ENCODE peak calls at places on chromosomes 2 and 18, in six cellular contexts. One of them, this sample, is unnamed.

GRCh38 chr2:170495896-170496295 is 219.2 kb upstream of the SP5 start:
- DNase-seq in endothelial cell of umbilical vein: no peak
- DNase-seq in HepG2: no peak
- DNase-seq in A549: no peak
- DNase-seq in K562: no peak
- DNase-seq in NB4: no peak
- DNase-seq in this sample: no peak

GRCh38 chr2:85539361-85540130 is 578 bp downstream of the MAT2A start:
- DNase-seq in K562: peak
- DNase-seq in NB4: peak
- DNase-seq in endothelial cell of umbilical vein: peak
- DNase-seq in A549: peak
- DNase-seq in HepG2: peak
- DNase-seq in this sample: peak

GRCh38 chr2:69449906-69450305 is 12.7 kb upstream of the NFU1 start:
- DNase-seq in NB4: no peak
- DNase-seq in HepG2: no peak
- DNase-seq in A549: no peak
- DNase-seq in K562: no peak
- DNase-seq in endothelial cell of umbilical vein: peak
- DNase-seq in this sample: no peak

GRCh38 chr2:167943877-167944276 is 303.5 kb downstream of the STK39 start:
- DNase-seq in endothelial cell of umbilical vein: no peak
- DNase-seq in K562: no peak
- DNase-seq in A549: no peak
- DNase-seq in NB4: no peak
- DNase-seq in HepG2: no peak
- DNase-seq in this sample: no peak

GRCh38 chr2:127166221-127166860 is 53.8 kb downstream of the CYP27C1 start:
- DNase-seq in endothelial cell of umbilical vein: no peak
- DNase-seq in A549: no peak
- DNase-seq in HepG2: no peak
- DNase-seq in K562: no peak
- DNase-seq in NB4: no peak
- DNase-seq in this sample: no peak

GRCh38 chr18:79393181-79393598 is 2.5 kb upstream of the NFATC1 start:
- DNase-seq in K562: no peak
- DNase-seq in HepG2: no peak
- DNase-seq in A549: no peak
- DNase-seq in endothelial cell of umbilical vein: no peak
- DNase-seq in NB4: no peak
- DNase-seq in this sample: no peak

GRCh38 chr18:3478262-3478978 is 28.4 kb downstream of the TGIF1 start:
- DNase-seq in A549: no peak
- DNase-seq in NB4: peak
- DNase-seq in endothelial cell of umbilical vein: peak
- DNase-seq in K562: no peak
- DNase-seq in HepG2: no peak
- DNase-seq in this sample: no peak

GRCh38 chr2:152097291-152098032 is 1.4 kb downstream of the CACNB4 start:
- DNase-seq in NB4: peak
- DNase-seq in A549: no peak
- DNase-seq in HepG2: peak
- DNase-seq in K562: no peak
- DNase-seq in endothelial cell of umbilical vein: peak
- DNase-seq in this sample: no peak

GRCh38 chr2:232626584-232626983 is 6.8 kb upstream of the EFHD1 start:
- DNase-seq in endothelial cell of umbilical vein: no peak
- DNase-seq in HepG2: no peak
- DNase-seq in A549: no peak
- DNase-seq in K562: no peak
- DNase-seq in NB4: no peak
- DNase-seq in this sample: no peak

GRCh38 chr2:15931514-15931870 is 8.9 kb upstream of the MYCN start:
- DNase-seq in NB4: no peak
- DNase-seq in K562: no peak
- DNase-seq in A549: no peak
- DNase-seq in HepG2: no peak
- DNase-seq in endothelial cell of umbilical vein: no peak
- DNase-seq in this sample: no peak

GRCh38 chr2:46557788-46558187 is 78.4 kb downstream of the TMEM247 start:
- DNase-seq in endothelial cell of umbilical vein: no peak
- DNase-seq in K562: no peak
- DNase-seq in A549: no peak
- DNase-seq in NB4: no peak
- DNase-seq in HepG2: no peak
- DNase-seq in this sample: no peak

GRCh38 chr2:150409196-150409595 is 78.3 kb downstream of the RND3 start:
- DNase-seq in endothelial cell of umbilical vein: peak
- DNase-seq in HepG2: no peak
- DNase-seq in NB4: no peak
- DNase-seq in K562: no peak
- DNase-seq in A549: no peak
- DNase-seq in this sample: no peak

GRCh38 chr2:98552499-98553179 is 55.7 kb downstream of the COA5 start:
- DNase-seq in HepG2: no peak
- DNase-seq in endothelial cell of umbilical vein: no peak
- DNase-seq in K562: no peak
- DNase-seq in NB4: no peak
- DNase-seq in A549: no peak
- DNase-seq in this sample: no peak

GRCh38 chr2:149994057-149994728 is 406.6 kb upstream of the MMADHC start:
- DNase-seq in endothelial cell of umbilical vein: no peak
- DNase-seq in NB4: no peak
- DNase-seq in A549: peak
- DNase-seq in K562: no peak
- DNase-seq in HepG2: peak
- DNase-seq in this sample: no peak

GRCh38 chr2:105324732-105325131 is 4.8 kb downstream of the TGFBRAP1 start:
- DNase-seq in A549: no peak
- DNase-seq in K562: no peak
- DNase-seq in endothelial cell of umbilical vein: peak
- DNase-seq in NB4: no peak
- DNase-seq in HepG2: no peak
- DNase-seq in this sample: no peak

GRCh38 chr18:5275872-5276271 is 19.7 kb downstream of the ZBTB14 start:
- DNase-seq in endothelial cell of umbilical vein: no peak
- DNase-seq in K562: no peak
- DNase-seq in HepG2: no peak
- DNase-seq in A549: no peak
- DNase-seq in NB4: no peak
- DNase-seq in this sample: no peak

GRCh38 chr2:44937688-44938240 is 3.7 kb upstream of the SIX3 start:
- DNase-seq in A549: peak
- DNase-seq in K562: no peak
- DNase-seq in endothelial cell of umbilical vein: no peak
- DNase-seq in NB4: peak
- DNase-seq in HepG2: no peak
- DNase-seq in this sample: no peak

GRCh38 chr2:239596298-239596697 is 195.5 kb upstream of the HDAC4 start:
- DNase-seq in A549: no peak
- DNase-seq in K562: no peak
- DNase-seq in endothelial cell of umbilical vein: no peak
- DNase-seq in NB4: no peak
- DNase-seq in HepG2: no peak
- DNase-seq in this sample: no peak

GRCh38 chr2:219025637-219026585 is 15.4 kb downstream of the CFAP65 start:
- DNase-seq in A549: no peak
- DNase-seq in K562: no peak
- DNase-seq in HepG2: no peak
- DNase-seq in endothelial cell of umbilical vein: no peak
- DNase-seq in NB4: no peak
- DNase-seq in this sample: no peak

GRCh38 chr2:177239934-177240600 is 24.5 kb downstream of the NFE2L2 start:
- DNase-seq in endothelial cell of umbilical vein: peak
- DNase-seq in A549: peak
- DNase-seq in HepG2: no peak
- DNase-seq in NB4: peak
- DNase-seq in K562: no peak
- DNase-seq in this sample: peak

GRCh38 chr2:158781562-158781961 is 13.6 kb upstream of the DAPL1 start:
- DNase-seq in A549: peak
- DNase-seq in NB4: no peak
- DNase-seq in endothelial cell of umbilical vein: peak
- DNase-seq in HepG2: no peak
- DNase-seq in K562: no peak
- DNase-seq in this sample: no peak

GRCh38 chr2:226185613-226186211 is 613.9 kb downstream of the IRS1 start:
- DNase-seq in K562: no peak
- DNase-seq in endothelial cell of umbilical vein: no peak
- DNase-seq in A549: peak
- DNase-seq in NB4: peak
- DNase-seq in HepG2: no peak
- DNase-seq in this sample: no peak

GRCh38 chr2:164784376-164784775 is 57.2 kb downstream of the COBLL1 start:
- DNase-seq in A549: no peak
- DNase-seq in K562: no peak
- DNase-seq in endothelial cell of umbilical vein: peak
- DNase-seq in HepG2: no peak
- DNase-seq in NB4: no peak
- DNase-seq in this sample: no peak

GRCh38 chr2:95060446-95061118 is 35.1 kb downstream of the MAL start:
- DNase-seq in NB4: no peak
- DNase-seq in K562: no peak
- DNase-seq in A549: no peak
- DNase-seq in HepG2: peak
- DNase-seq in endothelial cell of umbilical vein: no peak
- DNase-seq in this sample: no peak

GRCh38 chr2:98348066-98348561 is 1.9 kb downstream of the CNGA3 start:
- DNase-seq in A549: peak
- DNase-seq in NB4: peak
- DNase-seq in endothelial cell of umbilical vein: no peak
- DNase-seq in K562: no peak
- DNase-seq in HepG2: no peak
- DNase-seq in this sample: no peak

DNA sequence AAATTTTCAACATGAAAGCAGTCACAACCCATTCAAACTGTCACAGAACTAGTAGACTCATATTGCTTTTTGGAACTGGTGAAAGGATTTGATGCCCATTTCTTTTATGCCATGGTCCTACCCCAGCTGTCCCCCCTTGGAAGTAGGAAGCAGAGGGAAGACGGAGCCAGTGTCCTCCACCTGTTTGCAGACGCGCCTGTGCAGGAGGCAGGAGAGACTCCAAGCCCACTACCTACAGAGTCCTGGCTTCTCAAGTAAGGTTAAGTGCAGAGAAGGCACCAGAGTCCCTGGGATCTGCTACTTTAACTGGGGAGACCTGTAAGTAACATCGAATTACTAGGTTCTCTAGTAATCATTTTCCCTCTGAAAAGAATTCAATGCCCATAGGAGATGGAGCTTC is 32.7 kb upstream of the DNMT3A start:
- DNase-seq in K562: no peak
- DNase-seq in endothelial cell of umbilical vein: no peak
- DNase-seq in A549: no peak
- DNase-seq in NB4: no peak
- DNase-seq in HepG2: no peak
- DNase-seq in this sample: no peak
- TF ChIP-seq MYC in K562: no peak
- TF ChIP-seq MYC in endothelial cell of umbilical vein: no peak
- TF ChIP-seq MYC in A549: no peak
- TF ChIP-seq MYC in NB4: no peak
- TF ChIP-seq MYC in HepG2: no peak
- TF ChIP-seq MYC in this sample: no peak

GRCh38 chr2:222887124-222887523 is 26.3 kb downstream of the ACSL3 start:
- DNase-seq in A549: no peak
- DNase-seq in endothelial cell of umbilical vein: no peak
- DNase-seq in K562: no peak
- DNase-seq in NB4: no peak
- DNase-seq in HepG2: no peak
- DNase-seq in this sample: no peak
- TF ChIP-seq MYC in A549: no peak
- TF ChIP-seq MYC in endothelial cell of umbilical vein: no peak
- TF ChIP-seq MYC in K562: no peak
- TF ChIP-seq MYC in NB4: no peak
- TF ChIP-seq MYC in HepG2: no peak
- TF ChIP-seq MYC in this sample: no peak

DNA sequence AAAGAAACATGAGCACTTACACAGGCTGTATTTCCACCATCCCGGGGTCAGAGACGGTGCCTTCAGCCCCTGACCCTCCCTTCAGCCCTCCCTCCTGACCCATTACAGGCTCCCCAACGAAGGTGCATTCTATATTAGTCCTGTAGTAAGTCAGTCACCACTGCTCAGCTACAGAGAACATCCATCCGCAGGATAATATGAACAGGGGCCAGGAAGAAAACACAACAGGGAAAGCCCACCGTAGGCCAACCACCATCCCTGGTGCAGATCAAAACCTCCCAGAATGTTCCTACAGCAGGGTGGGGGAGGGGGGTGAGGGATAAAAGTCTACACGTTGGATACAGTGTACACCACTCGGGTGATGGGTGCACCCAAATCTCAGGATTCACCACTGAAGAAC is 15.1 kb downstream of the PXDN start:
- DNase-seq in A549: no peak
- DNase-seq in NB4: no peak
- DNase-seq in K562: no peak
- DNase-seq in HepG2: no peak
- DNase-seq in endothelial cell of umbilical vein: no peak
- DNase-seq in this sample: no peak
- TF ChIP-seq MYC in A549: no peak
- TF ChIP-seq MYC in NB4: no peak
- TF ChIP-seq MYC in K562: no peak
- TF ChIP-seq MYC in HepG2: no peak
- TF ChIP-seq MYC in endothelial cell of umbilical vein: no peak
- TF ChIP-seq MYC in this sample: no peak

DNA sequence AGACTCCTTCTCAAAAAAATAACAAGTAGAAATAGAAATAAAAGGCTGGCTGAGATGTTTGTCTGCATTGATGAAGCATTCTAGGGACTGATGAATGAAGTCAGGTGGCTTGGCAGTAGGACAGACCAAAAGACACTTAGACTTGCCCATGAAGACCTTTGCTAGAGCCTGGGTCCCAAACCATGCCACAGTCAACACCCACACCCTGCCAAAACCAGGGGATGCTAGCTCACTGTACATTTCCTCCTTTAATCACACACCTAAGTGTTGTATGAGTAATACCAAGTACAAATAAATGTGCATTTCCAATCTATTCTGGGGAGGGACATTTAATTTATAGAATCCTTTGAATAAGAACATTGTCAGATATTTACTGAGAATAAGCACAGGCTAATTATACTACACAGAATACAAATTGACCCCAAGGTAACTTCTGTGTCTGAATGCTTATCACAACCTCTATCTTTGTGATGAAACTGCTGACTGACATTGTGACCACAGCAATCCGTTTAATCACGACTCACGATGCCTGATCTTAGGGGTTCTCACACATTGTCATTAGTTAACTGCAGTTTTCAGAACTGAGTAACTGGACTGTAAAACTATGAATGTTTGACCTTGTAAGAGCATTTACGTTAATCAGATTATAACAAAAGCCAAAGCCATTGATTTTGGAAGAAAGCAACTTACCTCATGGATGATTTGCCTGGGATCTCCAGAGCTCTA is 10.5 kb upstream of the NOL10 start:
- DNase-seq in HepG2: no peak
- DNase-seq in NB4: peak
- DNase-seq in K562: no peak
- DNase-seq in A549: no peak
- DNase-seq in endothelial cell of umbilical vein: no peak
- DNase-seq in this sample: no peak
- TF ChIP-seq MYC in HepG2: no peak
- TF ChIP-seq MYC in NB4: no peak
- TF ChIP-seq MYC in K562: no peak
- TF ChIP-seq MYC in A549: no peak
- TF ChIP-seq MYC in endothelial cell of umbilical vein: no peak
- TF ChIP-seq MYC in this sample: no peak